ENCODE peak calls at places on chromosome 11, in four cellular contexts. H is nephron progenitor cell, C is dermis microvascular lymphatic vessel endothelial cell, Q is gastrocnemius medialis. N is an unnamed sample.
A peak's percentile ranks its signal among the peaks of the same experiment; 100 is the strongest.

GRCh38 chr11:123590296-123590912 is 64.0 kb downstream of the SCN3B start:
- DNase-seq in H (no peak), C (peak; percentile 82), Q (peak; percentile 87), N (no peak)

GRCh38 chr11:85762226-85762625 is 48.7 kb downstream of the SYTL2 start:
- DNase-seq in H (no peak), C (no peak), Q (no peak), N (no peak)

GRCh38 chr11:44071157-44071556 is 5.1 kb downstream of the ACCS start:
- DNase-seq in H (no peak), C (no peak), Q (no peak), N (no peak)

GRCh38 chr11:8631395-8632110 is 37.5 kb upstream of the STK33 start:
- DNase-seq in H (no peak), C (no peak), Q (no peak), N (no peak)

GRCh38 chr11:35162795-35163194 is 23.8 kb downstream of the CD44 start:
- DNase-seq in H (no peak), C (no peak), Q (no peak), N (no peak)

GRCh38 chr11:62737196-62737595 is 8.9 kb downstream of the TTC9C start:
- DNase-seq in H (no peak), C (no peak), Q (no peak), N (no peak)

GRCh38 chr11:58507355-58507754 is 550 bp downstream of the OR5B21 start:
- DNase-seq in H (no peak), C (no peak), Q (no peak), N (no peak)

GRCh38 chr11:34305095-34305692 is 52.6 kb downstream of the ABTB2 start:
- DNase-seq in H (no peak), C (no peak), Q (no peak), N (no peak)

GRCh38 chr11:65615950-65616574 is 486 bp downstream of the PCNX3 start:
- DNase-seq in H (peak; percentile 79), C (no peak), Q (no peak), N (no peak)

GRCh38 chr11:67371549-67372231 is 1.7 kb downstream of the CLCF1 start:
- DNase-seq in H (peak; percentile 54), C (no peak), Q (no peak), N (no peak)

GRCh38 chr11:26331911-26332571 is at the start of gene ANO3:
- DNase-seq in H (peak; percentile 95), C (peak; percentile 9), Q (peak; percentile 18), N (peak; percentile 38)

GRCh38 chr11:20598487-20598886 is 921 bp upstream of the SLC6A5 start:
- DNase-seq in H (no peak), C (no peak), Q (no peak), N (no peak)

GRCh38 chr11:19646308-19646707 is 66.3 kb upstream of the NAV2 start:
- DNase-seq in H (no peak), C (no peak), Q (no peak), N (no peak)

GRCh38 chr11:80487952-80488351 is 1047.1 kb upstream of the TENM4 start:
- DNase-seq in H (no peak), C (no peak), Q (no peak), N (no peak)

GRCh38 chr11:30499940-30500339 is 86.2 kb downstream of the MPPED2 start:
- DNase-seq in H (no peak), C (no peak), Q (no peak), N (no peak)

GRCh38 chr11:128061321-128061871 is 526.0 kb downstream of the ETS1 start:
- DNase-seq in H (peak; percentile 56), C (no peak), Q (no peak), N (no peak)

GRCh38 chr11:35622070-35622469 is 3.8 kb downstream of the FJX1 start:
- DNase-seq in H (no peak), C (no peak), Q (no peak), N (no peak)

GRCh38 chr11:33492569-33492968 is 208.1 kb downstream of the C11orf91 start:
- DNase-seq in H (no peak), C (no peak), Q (no peak), N (no peak)

GRCh38 chr11:71407356-71407755 is 40.8 kb downstream of the DHCR7 start:
- DNase-seq in H (no peak), C (no peak), Q (no peak), N (no peak)

GRCh38 chr11:8338138-8338537 is 74.5 kb upstream of the LMO1 start:
- DNase-seq in H (peak; percentile 74), C (peak; percentile 12), Q (no peak), N (no peak)

GRCh38 chr11:86940122-86940777 is 14.9 kb downstream of the FZD4 start:
- DNase-seq in H (peak; percentile 40), C (no peak), Q (peak; percentile 80), N (no peak)

GRCh38 chr11:83159901-83160865 is 3.3 kb downstream of the PCF11 start:
- DNase-seq in H (no peak), C (no peak), Q (no peak), N (no peak)

GRCh38 chr11:14578551-14578956 is 58.4 kb upstream of the PSMA1 start:
- DNase-seq in H (no peak), C (peak; percentile 85), Q (no peak), N (no peak)

GRCh38 chr11:133697603-133698002 is 147.7 kb downstream of the SPATA19 start:
- DNase-seq in H (no peak), C (no peak), Q (no peak), N (no peak)

GRCh38 chr11:66454253-66454652 is 12.5 kb upstream of the PELI3 start:
- DNase-seq in H (no peak), C (no peak), Q (no peak), N (no peak)

GRCh38 chr11:19952101-19952605 is 208.1 kb downstream of the DBX1 start:
- DNase-seq in H (no peak), C (no peak), Q (no peak), N (no peak)

GRCh38 chr11:60982184-60982583 is 10.7 kb downstream of the CD6 start:
- DNase-seq in H (no peak), C (no peak), Q (no peak), N (no peak)

GRCh38 chr11:5807580-5807979 is 1.1 kb upstream of the OR52N2 start:
- DNase-seq in H (no peak), C (no peak), Q (no peak), N (no peak)

GRCh38 chr11:118215262-118215661 is 9.5 kb downstream of the JAML start:
- DNase-seq in H (no peak), C (no peak), Q (no peak), N (no peak)

GRCh38 chr11:121467965-121468364 is 15.2 kb upstream of the SORL1-AS1 start:
- DNase-seq in H (no peak), C (no peak), Q (no peak), N (peak; percentile 42)

GRCh38 chr11:106585061-106585460 is 433.2 kb downstream of the GUCY1A2 start:
- DNase-seq in H (no peak), C (no peak), Q (no peak), N (no peak)

GRCh38 chr11:44575288-44575672 is 9.8 kb downstream of the CD82 start:
- DNase-seq in H (no peak), C (no peak), Q (no peak), N (no peak)

GRCh38 chr11:65181569-65182257 is at the start of gene CAPN1:
- DNase-seq in H (peak; percentile 55), C (no peak), Q (peak; percentile 90), N (peak; percentile 60)

GRCh38 chr11:109772846-109773400 is 320.3 kb upstream of the ZC3H12C start:
- DNase-seq in H (no peak), C (no peak), Q (no peak), N (peak; percentile 18)

GRCh38 chr11:2771758-2772466 is 72.1 kb upstream of the KCNQ1OT1 start:
- DNase-seq in H (no peak), C (no peak), Q (no peak), N (no peak)

GRCh38 chr11:126817096-126817495 is 183.5 kb downstream of the KIRREL3 start:
- DNase-seq in H (no peak), C (no peak), Q (no peak), N (no peak)

GRCh38 chr11:96294289-96294688 is 48.7 kb downstream of the MAML2 start:
- DNase-seq in H (no peak), C (no peak), Q (no peak), N (no peak)

GRCh38 chr11:106463796-106464201 is 386.3 kb downstream of the AASDHPPT start:
- DNase-seq in H (no peak), C (no peak), Q (no peak), N (no peak)

GRCh38 chr11:77411238-77411637 is 62.7 kb downstream of the PAK1 start:
- DNase-seq in H (peak; percentile 10), C (no peak), Q (peak; percentile 22), N (no peak)

GRCh38 chr11:34516247-34517040 is 2.9 kb upstream of the ELF5 start:
- DNase-seq in H (no peak), C (no peak), Q (no peak), N (no peak)